ENCODE peak calls at places on chromosomes 1 and 21, in four cellular contexts. O is AG04450, V is aorta, Y is coronary artery. F is an unnamed sample.

GRCh38 chr21:41581592-41582228 is 73.8 kb upstream of the TMPRSS2 start:
- DNase-seq in O (no peak), V (no peak), Y (no peak), F (peak)

GRCh38 chr1:170910273-170910672 is 25.1 kb upstream of the MROH9 start:
- DNase-seq in O (no peak), V (no peak), Y (no peak), F (no peak)

GRCh38 chr1:46569909-46570725 is 18.7 kb upstream of the KNCN start:
- DNase-seq in O (peak), V (no peak), Y (no peak), F (no peak)

GRCh38 chr1:247111259-247111635 is 7.1 kb upstream of the ZNF669 start:
- DNase-seq in O (no peak), V (peak), Y (no peak), F (no peak)

GRCh38 chr1:905071-905749 is 18.5 kb upstream of the SAMD11 start:
- DNase-seq in O (no peak), V (peak), Y (peak), F (no peak)

GRCh38 chr1:182570611-182570970 is 18.5 kb downstream of the RNASEL start:
- DNase-seq in O (no peak), V (no peak), Y (no peak), F (no peak)

GRCh38 chr1:21509351-21510112 is at the start of gene ALPL:
- DNase-seq in O (no peak), V (no peak), Y (no peak), F (no peak)

GRCh38 chr1:236098267-236098666 is 33.4 kb upstream of the NID1 start:
- DNase-seq in O (no peak), V (no peak), Y (no peak), F (no peak)

GRCh38 chr1:53195913-53196484 is 625 bp upstream of the CPT2 start:
- DNase-seq in O (no peak), V (no peak), Y (no peak), F (no peak)

GRCh38 chr1:213166868-213167267 is 115.8 kb downstream of the RPS6KC1 start:
- DNase-seq in O (no peak), V (no peak), Y (no peak), F (no peak)

GRCh38 chr1:31705080-31705866 is 1.5 kb upstream of the COL16A1 start:
- DNase-seq in O (no peak), V (peak), Y (peak), F (no peak)

GRCh38 chr1:92016720-92017316 is 13.0 kb upstream of the EPHX4 start:
- DNase-seq in O (no peak), V (no peak), Y (no peak), F (no peak)

GRCh38 chr1:194975913-194976312 is 1632.3 kb downstream of the KCNT2 start:
- DNase-seq in O (no peak), V (no peak), Y (no peak), F (no peak)

GRCh38 chr1:68107771-68108170 is 57.3 kb upstream of the DIRAS3 start:
- DNase-seq in O (no peak), V (no peak), Y (no peak), F (no peak)

GRCh38 chr1:111334169-111334568 is 43.5 kb downstream of the CHIA start:
- DNase-seq in O (peak), V (no peak), Y (no peak), F (no peak)

GRCh38 chr1:163709636-163710035 is 387.9 kb downstream of the NUF2 start:
- DNase-seq in O (no peak), V (no peak), Y (no peak), F (no peak)

GRCh38 chr1:182739545-182739944 is 50.0 kb upstream of the NPL start:
- DNase-seq in O (no peak), V (no peak), Y (no peak), F (no peak)

GRCh38 chr1:54805981-54806381 is 4.9 kb upstream of the TTC22 start:
- DNase-seq in O (no peak), V (no peak), Y (peak), F (peak)

GRCh38 chr1:2982615-2983318 is 38.5 kb upstream of the ACTRT2 start:
- DNase-seq in O (no peak), V (peak), Y (peak), F (peak)

GRCh38 chr1:230113605-230114241 is 46.7 kb downstream of the GALNT2 start:
- DNase-seq in O (peak), V (no peak), Y (no peak), F (no peak)

GRCh38 chr1:198788561-198789064 is 149.8 kb downstream of the PTPRC start:
- DNase-seq in O (no peak), V (no peak), Y (no peak), F (no peak)

GRCh38 chr1:220045356-220046051 is 801 bp downstream of the EPRS1 start:
- DNase-seq in O (no peak), V (no peak), Y (no peak), F (no peak)

GRCh38 chr1:112711041-112711440 is 4.1 kb downstream of the PPM1J start:
- DNase-seq in O (no peak), V (no peak), Y (peak), F (no peak)

GRCh38 chr1:156103521-156103947 is 11.0 kb upstream of the LMNA start:
- DNase-seq in O (no peak), V (peak), Y (no peak), F (no peak)

GRCh38 chr1:84653130-84653680 is 37.1 kb downstream of the SSX2IP start:
- DNase-seq in O (no peak), V (no peak), Y (no peak), F (no peak)

GRCh38 chr1:21823206-21823979 is 11.3 kb downstream of the LDLRAD2 start:
- DNase-seq in O (no peak), V (peak), Y (no peak), F (no peak)

GRCh38 chr1:234604726-234605492 is 5.1 kb downstream of the IRF2BP2 start:
- DNase-seq in O (no peak), V (no peak), Y (peak), F (no peak)

GRCh38 chr1:18597159-18598042 is 33.2 kb upstream of the PAX7 start:
- DNase-seq in O (no peak), V (peak), Y (no peak), F (no peak)

F was measured in mesenteric fat pad.